ENCODE peak calls at places on chromosomes 11 and 22, in eight cellular contexts. One of them, this sample, is unnamed.

GRCh38 chr11:108568183-108568858 is 25.2 kb downstream of the EXPH5 start:
- ATAC-seq in right cardiac atrium: no peak
- ATAC-seq in GM12878: no peak
- ATAC-seq in right lobe of liver: peak
- ATAC-seq in psoas muscle: no peak
- ATAC-seq in body of pancreas: peak
- ATAC-seq in K562: no peak
- ATAC-seq in GM23338: no peak
- ATAC-seq in this sample: no peak

GRCh38 chr11:121466063-121466794 is 13.5 kb upstream of the SORL1-AS1 start:
- ATAC-seq in right lobe of liver: peak
- ATAC-seq in body of pancreas: peak
- ATAC-seq in GM23338: peak
- ATAC-seq in psoas muscle: peak
- ATAC-seq in GM12878: peak
- ATAC-seq in right cardiac atrium: peak
- ATAC-seq in K562: no peak
- ATAC-seq in this sample: peak

GRCh38 chr11:122931510-122931909 is 49.0 kb downstream of the JHY start:
- ATAC-seq in GM23338: no peak
- ATAC-seq in right lobe of liver: no peak
- ATAC-seq in K562: no peak
- ATAC-seq in GM12878: peak
- ATAC-seq in psoas muscle: no peak
- ATAC-seq in right cardiac atrium: no peak
- ATAC-seq in body of pancreas: no peak
- ATAC-seq in this sample: no peak

GRCh38 chr11:45857834-45858492 is 10.7 kb downstream of the CRY2 start:
- ATAC-seq in body of pancreas: peak
- ATAC-seq in GM23338: no peak
- ATAC-seq in GM12878: no peak
- ATAC-seq in right cardiac atrium: peak
- ATAC-seq in psoas muscle: peak
- ATAC-seq in right lobe of liver: peak
- ATAC-seq in K562: no peak
- ATAC-seq in this sample: peak

GRCh38 chr11:64874308-64874707 is 4.1 kb downstream of the EHD1 start:
- ATAC-seq in K562: no peak
- ATAC-seq in right cardiac atrium: no peak
- ATAC-seq in GM23338: no peak
- ATAC-seq in body of pancreas: no peak
- ATAC-seq in GM12878: no peak
- ATAC-seq in psoas muscle: no peak
- ATAC-seq in right lobe of liver: no peak
- ATAC-seq in this sample: no peak

GRCh38 chr11:44191322-44192014 is 96.0 kb downstream of the EXT2 start:
- ATAC-seq in GM23338: no peak
- ATAC-seq in right lobe of liver: no peak
- ATAC-seq in body of pancreas: no peak
- ATAC-seq in K562: no peak
- ATAC-seq in GM12878: no peak
- ATAC-seq in psoas muscle: no peak
- ATAC-seq in right cardiac atrium: no peak
- ATAC-seq in this sample: no peak

GRCh38 chr11:67273260-67273990 is 7.2 kb downstream of the GRK2 start:
- ATAC-seq in right cardiac atrium: no peak
- ATAC-seq in body of pancreas: no peak
- ATAC-seq in GM12878: no peak
- ATAC-seq in K562: no peak
- ATAC-seq in GM23338: no peak
- ATAC-seq in psoas muscle: no peak
- ATAC-seq in right lobe of liver: no peak
- ATAC-seq in this sample: no peak

GRCh38 chr11:8683115-8683807 is 669 bp downstream of the RPL27A start:
- ATAC-seq in GM12878: peak
- ATAC-seq in GM23338: no peak
- ATAC-seq in psoas muscle: peak
- ATAC-seq in K562: peak
- ATAC-seq in right cardiac atrium: peak
- ATAC-seq in body of pancreas: peak
- ATAC-seq in right lobe of liver: peak
- ATAC-seq in this sample: peak

GRCh38 chr11:114921697-114922096 is 243.4 kb downstream of the NXPE2 start:
- ATAC-seq in psoas muscle: no peak
- ATAC-seq in right lobe of liver: no peak
- ATAC-seq in GM23338: no peak
- ATAC-seq in GM12878: no peak
- ATAC-seq in K562: no peak
- ATAC-seq in right cardiac atrium: no peak
- ATAC-seq in body of pancreas: no peak
- ATAC-seq in this sample: no peak

GRCh38 chr11:96026310-96026709 is 102.4 kb upstream of the MTMR2 start:
- ATAC-seq in GM12878: no peak
- ATAC-seq in K562: no peak
- ATAC-seq in GM23338: no peak
- ATAC-seq in right cardiac atrium: no peak
- ATAC-seq in psoas muscle: no peak
- ATAC-seq in body of pancreas: no peak
- ATAC-seq in right lobe of liver: no peak
- ATAC-seq in this sample: no peak

GRCh38 chr22:17471901-17472566 is 91.3 kb upstream of the SLC25A18 start:
- ATAC-seq in GM23338: peak
- ATAC-seq in GM12878: no peak
- ATAC-seq in right lobe of liver: no peak
- ATAC-seq in body of pancreas: no peak
- ATAC-seq in K562: no peak
- ATAC-seq in right cardiac atrium: peak
- ATAC-seq in psoas muscle: peak
- ATAC-seq in this sample: peak
- H3K27ac ChIP-seq in GM23338: peak
- H3K27ac ChIP-seq in GM12878: no peak
- H3K27ac ChIP-seq in right lobe of liver: no peak
- H3K27ac ChIP-seq in body of pancreas: no peak
- H3K27ac ChIP-seq in K562: no peak
- H3K27ac ChIP-seq in right cardiac atrium: no peak
- H3K27ac ChIP-seq in psoas muscle: peak
- H3K27ac ChIP-seq in this sample: no peak

GRCh38 chr11:72069200-72069599 is 11.1 kb downstream of the NUMA1 start:
- ATAC-seq in GM23338: no peak
- ATAC-seq in GM12878: peak
- ATAC-seq in body of pancreas: no peak
- ATAC-seq in right cardiac atrium: peak
- ATAC-seq in K562: peak
- ATAC-seq in right lobe of liver: no peak
- ATAC-seq in psoas muscle: peak
- ATAC-seq in this sample: no peak

GRCh38 chr11:72075109-72075508 is 5.2 kb downstream of the NUMA1 start:
- ATAC-seq in GM23338: peak
- ATAC-seq in GM12878: peak
- ATAC-seq in K562: peak
- ATAC-seq in psoas muscle: no peak
- ATAC-seq in right lobe of liver: no peak
- ATAC-seq in body of pancreas: no peak
- ATAC-seq in right cardiac atrium: no peak
- ATAC-seq in this sample: no peak

GRCh38 chr11:72069787-72070251 is 10.5 kb downstream of the NUMA1 start:
- ATAC-seq in body of pancreas: peak
- ATAC-seq in GM12878: peak
- ATAC-seq in right cardiac atrium: peak
- ATAC-seq in GM23338: peak
- ATAC-seq in right lobe of liver: peak
- ATAC-seq in psoas muscle: peak
- ATAC-seq in K562: peak
- ATAC-seq in this sample: peak

GRCh38 chr11:72070486-72070885 is 9.9 kb downstream of the NUMA1 start:
- ATAC-seq in right lobe of liver: no peak
- ATAC-seq in psoas muscle: no peak
- ATAC-seq in GM23338: no peak
- ATAC-seq in body of pancreas: no peak
- ATAC-seq in GM12878: no peak
- ATAC-seq in right cardiac atrium: no peak
- ATAC-seq in K562: no peak
- ATAC-seq in this sample: no peak

DNA sequence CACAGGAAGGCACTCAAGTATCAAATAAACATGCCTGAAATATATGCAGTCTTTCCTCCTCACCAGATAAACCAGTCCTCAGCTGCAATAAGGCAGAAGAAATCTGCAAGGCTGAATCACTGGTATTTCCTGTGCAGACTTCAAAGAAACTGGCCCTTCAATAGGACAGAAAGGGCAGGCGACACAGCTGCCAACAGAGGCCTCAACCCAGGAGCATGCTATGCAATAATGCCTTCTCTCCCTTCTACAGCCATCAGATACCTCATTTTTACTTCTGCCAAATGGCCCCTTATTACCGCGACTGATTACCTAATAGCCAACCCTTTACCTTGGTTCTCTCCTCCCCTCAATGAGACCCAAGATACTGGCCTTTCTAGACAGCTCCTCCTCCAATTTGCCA is 8.0 kb downstream of the NUMA1 start:
- ATAC-seq in right cardiac atrium: peak
- ATAC-seq in GM12878: peak
- ATAC-seq in K562: no peak
- ATAC-seq in body of pancreas: no peak
- ATAC-seq in psoas muscle: no peak
- ATAC-seq in GM23338: no peak
- ATAC-seq in right lobe of liver: peak
- ATAC-seq in this sample: no peak
- H3K27ac ChIP-seq in right cardiac atrium: no peak
- H3K27ac ChIP-seq in GM12878: no peak
- H3K27ac ChIP-seq in K562: no peak
- H3K27ac ChIP-seq in body of pancreas: no peak
- H3K27ac ChIP-seq in psoas muscle: peak
- H3K27ac ChIP-seq in GM23338: peak
- H3K27ac ChIP-seq in right lobe of liver: no peak
- H3K27ac ChIP-seq in this sample: no peak

GRCh38 chr11:10451399-10452116 is 3.5 kb upstream of the AMPD3 start:
- ATAC-seq in GM12878: peak
- ATAC-seq in psoas muscle: no peak
- ATAC-seq in GM23338: no peak
- ATAC-seq in right lobe of liver: no peak
- ATAC-seq in K562: no peak
- ATAC-seq in right cardiac atrium: no peak
- ATAC-seq in body of pancreas: no peak
- ATAC-seq in this sample: no peak
- H3K27ac ChIP-seq in GM12878: no peak
- H3K27ac ChIP-seq in psoas muscle: peak
- H3K27ac ChIP-seq in GM23338: no peak
- H3K27ac ChIP-seq in right lobe of liver: peak
- H3K27ac ChIP-seq in K562: no peak
- H3K27ac ChIP-seq in right cardiac atrium: no peak
- H3K27ac ChIP-seq in body of pancreas: peak
- H3K27ac ChIP-seq in this sample: no peak

GRCh38 chr22:20794132-20794990 is 20.4 kb downstream of the SERPIND1 start:
- ATAC-seq in right cardiac atrium: no peak
- ATAC-seq in GM12878: no peak
- ATAC-seq in GM23338: peak
- ATAC-seq in body of pancreas: no peak
- ATAC-seq in right lobe of liver: no peak
- ATAC-seq in K562: peak
- ATAC-seq in psoas muscle: no peak
- ATAC-seq in this sample: no peak

GRCh38 chr22:20792966-20793332 is 19.0 kb downstream of the SERPIND1 start:
- ATAC-seq in K562: no peak
- ATAC-seq in GM12878: no peak
- ATAC-seq in right cardiac atrium: no peak
- ATAC-seq in body of pancreas: no peak
- ATAC-seq in right lobe of liver: no peak
- ATAC-seq in psoas muscle: no peak
- ATAC-seq in GM23338: no peak
- ATAC-seq in this sample: no peak

GRCh38 chr22:20792221-20792965 is 18.5 kb downstream of the SERPIND1 start:
- ATAC-seq in right cardiac atrium: no peak
- ATAC-seq in GM12878: no peak
- ATAC-seq in right lobe of liver: no peak
- ATAC-seq in GM23338: no peak
- ATAC-seq in psoas muscle: no peak
- ATAC-seq in body of pancreas: no peak
- ATAC-seq in K562: no peak
- ATAC-seq in this sample: no peak

GRCh38 chr22:20795014-20795413 is 21.1 kb downstream of the SERPIND1 start:
- ATAC-seq in GM23338: no peak
- ATAC-seq in GM12878: no peak
- ATAC-seq in right lobe of liver: no peak
- ATAC-seq in body of pancreas: no peak
- ATAC-seq in right cardiac atrium: no peak
- ATAC-seq in psoas muscle: no peak
- ATAC-seq in K562: no peak
- ATAC-seq in this sample: no peak

DNA sequence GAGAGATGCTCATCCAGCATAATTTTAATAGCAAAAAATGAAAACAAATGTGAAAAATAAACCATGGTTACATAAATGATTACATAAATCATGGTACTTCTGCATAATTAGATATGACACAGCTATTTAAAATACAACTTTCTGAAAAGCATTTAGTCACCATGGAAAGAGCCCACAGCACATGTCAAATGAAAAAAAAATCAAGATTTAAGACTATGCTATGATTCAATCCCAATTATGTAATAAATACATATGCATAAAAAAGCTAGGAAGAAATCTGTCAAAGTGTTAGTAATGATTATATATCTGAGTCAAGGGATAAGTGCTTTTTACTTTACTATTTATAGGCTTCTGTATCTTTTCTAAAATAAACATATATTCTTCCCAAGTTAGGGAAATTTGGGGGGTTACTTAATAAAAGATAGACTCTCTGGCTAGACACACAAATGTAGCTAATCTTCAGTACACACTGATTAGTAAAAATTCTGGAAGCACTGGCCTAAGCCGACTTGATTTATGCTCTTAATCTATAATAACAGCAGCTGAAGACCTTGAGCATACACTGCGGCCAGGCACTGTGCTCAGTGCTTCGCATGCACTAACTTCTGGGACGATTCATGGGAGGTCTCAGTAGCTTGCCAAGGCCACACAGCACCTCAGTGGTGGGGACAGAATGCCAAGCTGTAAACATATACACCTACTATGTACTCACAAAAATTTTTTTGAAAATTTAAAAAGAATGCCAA is 19.6 kb downstream of the SERPIND1 start:
- ATAC-seq in psoas muscle: no peak
- ATAC-seq in GM23338: no peak
- ATAC-seq in K562: peak
- ATAC-seq in right lobe of liver: no peak
- ATAC-seq in GM12878: no peak
- ATAC-seq in right cardiac atrium: no peak
- ATAC-seq in body of pancreas: no peak
- ATAC-seq in this sample: no peak
- H3K27ac ChIP-seq in psoas muscle: no peak
- H3K27ac ChIP-seq in GM23338: no peak
- H3K27ac ChIP-seq in K562: no peak
- H3K27ac ChIP-seq in right lobe of liver: no peak
- H3K27ac ChIP-seq in GM12878: no peak
- H3K27ac ChIP-seq in right cardiac atrium: no peak
- H3K27ac ChIP-seq in body of pancreas: no peak
- H3K27ac ChIP-seq in this sample: no peak